ENCODE peak calls at places on chromosomes 16 and 17, in eight cellular contexts. A, E, F, U, H, S, W and L are unnamed samples.

GRCh38 chr16:30112197-30113030 is 923 bp downstream of the GDPD3 start:
- DNase-seq in A (peak), E (no peak), F (no peak), U (no peak), H (peak), S (peak), W (peak), L (peak)

GRCh38 chr17:47618416-47618815 is 31.3 kb upstream of the KPNB1 start:
- DNase-seq in A (peak), E (no peak), F (no peak), U (no peak), H (peak), S (no peak), W (no peak), L (no peak)

GRCh38 chr17:28763804-28764266 is 20.0 kb downstream of the TRAF4 start:
- DNase-seq in A (peak), E (peak), F (peak), U (peak), H (peak), S (peak), W (no peak), L (peak)

GRCh38 chr17:72516772-72517399 is 396.1 kb downstream of the SOX9 start:
- DNase-seq in A (no peak), E (no peak), F (no peak), U (no peak), H (peak), S (peak), W (no peak), L (no peak)

GRCh38 chr17:55265434-55266021 is 768 bp downstream of the HLF start:
- DNase-seq in A (no peak), E (no peak), F (no peak), U (no peak), H (no peak), S (peak), W (no peak), L (peak)

GRCh38 chr17:81514735-81515529 is 2.3 kb upstream of the ACTG1 start:
- DNase-seq in A (peak), E (no peak), F (no peak), U (peak), H (peak), S (peak), W (peak), L (peak)

GRCh38 chr17:81740395-81740961 is 28.4 kb downstream of the SLC25A10 start:
- DNase-seq in A (no peak), E (no peak), F (no peak), U (no peak), H (no peak), S (no peak), W (no peak), L (no peak)

GRCh38 chr17:66611397-66611796 is 223.5 kb upstream of the CACNG5 start:
- DNase-seq in A (no peak), E (no peak), F (no peak), U (no peak), H (no peak), S (no peak), W (no peak), L (no peak)

GRCh38 chr17:80432961-80433550 is 18.1 kb downstream of the ENDOV start:
- DNase-seq in A (no peak), E (no peak), F (no peak), U (no peak), H (no peak), S (no peak), W (no peak), L (no peak)

GRCh38 chr17:62001105-62001504 is 64.0 kb downstream of the MED13 start:
- DNase-seq in A (no peak), E (no peak), F (no peak), U (no peak), H (no peak), S (no peak), W (no peak), L (no peak)

GRCh38 chr17:7043544-7044268 is at the start of gene SLC16A11:
- DNase-seq in A (no peak), E (no peak), F (no peak), U (peak), H (peak), S (peak), W (peak), L (peak)

GRCh38 chr16:22813223-22813945 is 578 bp upstream of the HS3ST2 start:
- DNase-seq in A (peak), E (no peak), F (no peak), U (no peak), H (peak), S (peak), W (no peak), L (peak)

GRCh38 chr17:19867094-19867653 is 562 bp downstream of the ULK2 start:
- DNase-seq in A (peak), E (no peak), F (peak), U (peak), H (peak), S (peak), W (peak), L (peak)

GRCh38 chr17:75146597-75146996 is 7.7 kb downstream of the JPT1 start:
- DNase-seq in A (no peak), E (no peak), F (no peak), U (no peak), H (no peak), S (no peak), W (no peak), L (no peak)

GRCh38 chr16:19071811-19072777 is 4.7 kb downstream of the COQ7 start:
- DNase-seq in A (peak), E (no peak), F (no peak), U (no peak), H (peak), S (peak), W (no peak), L (peak)